ENCODE peak calls at places on chromosomes 2 and 18, in ten cellular contexts. B is fibroblast of lung, A is OCI-LY7, E is breast epithelium, M is adrenal gland, C is pancreas, S is tibial artery, Q is cardiac muscle cell, I is neural progenitor cell, T is endodermal cell. O is an unnamed sample.

GRCh38 chr18:9454061-9454703 is 21.1 kb upstream of the RALBP1 start:
- DNase-seq in M (no peak), B (peak; percentile 90), E (no peak), Q (no peak), C (no peak), A (no peak), S (no peak), T (no peak), I (no peak), O (no peak)

GRCh38 chr2:29660216-29660615 is 261.2 kb downstream of the ALK start:
- DNase-seq in C (no peak), S (no peak), A (no peak), I (no peak), E (no peak), T (no peak), B (no peak), M (no peak), Q (no peak), O (no peak)

GRCh38 chr2:49332415-49332814 is 178.1 kb upstream of the FSHR start:
- DNase-seq in T (no peak), B (no peak), E (no peak), I (no peak), A (no peak), M (no peak), S (no peak), C (no peak), Q (no peak), O (no peak)

GRCh38 chr18:37553633-37554398 is 11.8 kb downstream of the CELF4 start:
- DNase-seq in T (peak; percentile 87), C (no peak), A (no peak), S (no peak), I (peak; percentile 64), E (no peak), Q (peak; percentile 60), M (no peak), B (no peak), O (no peak)

GRCh38 chr2:20592106-20593071 is 58.5 kb downstream of the HS1BP3 start:
- DNase-seq in B (no peak), E (no peak), C (no peak), A (no peak), M (peak; percentile 51), S (peak; percentile 64), I (no peak), T (peak; percentile 77), Q (no peak), O (peak; percentile 10)

GRCh38 chr2:1088941-1089340 is 138.3 kb downstream of the SNTG2 start:
- DNase-seq in C (no peak), B (no peak), T (no peak), Q (no peak), M (no peak), A (no peak), I (no peak), S (no peak), E (no peak), O (no peak)

GRCh38 chr2:18545384-18545783 is 15.1 kb downstream of the RDH14 start:
- DNase-seq in I (no peak), S (no peak), T (no peak), Q (no peak), M (no peak), A (no peak), E (no peak), C (no peak), B (peak; percentile 73), O (no peak)

GRCh38 chr2:54966165-54966819 is 84.0 kb downstream of the RTN4 start:
- DNase-seq in C (no peak), M (no peak), Q (no peak), E (no peak), B (no peak), I (no peak), A (no peak), S (no peak), T (no peak), O (no peak)

GRCh38 chr18:3794537-3795348 is 344.8 kb downstream of the TGIF1 start:
- DNase-seq in T (peak; percentile 81), Q (no peak), B (peak; percentile 98), I (no peak), A (peak; percentile 16), C (no peak), E (no peak), S (no peak), M (no peak), O (peak; percentile 9)

GRCh38 chr2:51013060-51013746 is 18.7 kb downstream of the NRXN1 start:
- DNase-seq in T (peak; percentile 69), M (peak; percentile 66), E (peak; percentile 67), S (no peak), I (peak; percentile 33), B (no peak), Q (peak; percentile 55), A (peak; percentile 7), C (peak; percentile 56), O (no peak)

GRCh38 chr2:51031004-51031791 is 734 bp downstream of the NRXN1 start:
- DNase-seq in E (no peak), Q (no peak), S (no peak), B (no peak), I (no peak), T (no peak), M (no peak), C (no peak), A (no peak), O (no peak)

GRCh38 chr2:217932661-217933325 is 70.0 kb downstream of the TNS1 start:
- DNase-seq in C (peak; percentile 20), A (no peak), M (peak; percentile 87), Q (no peak), E (no peak), I (peak; percentile 35), B (peak; percentile 71), T (no peak), S (no peak), O (no peak)
- H3K4me3 ChIP-seq in C (no peak overlapping the region), A (no peak overlapping the region), M (no peak overlapping the region), Q (no peak overlapping the region), E (no peak overlapping the region), I (no peak overlapping the region), B (no peak overlapping the region), T (no peak overlapping the region), S (peak overlapping the region; percentile 83), O (no peak overlapping the region)

DNA sequence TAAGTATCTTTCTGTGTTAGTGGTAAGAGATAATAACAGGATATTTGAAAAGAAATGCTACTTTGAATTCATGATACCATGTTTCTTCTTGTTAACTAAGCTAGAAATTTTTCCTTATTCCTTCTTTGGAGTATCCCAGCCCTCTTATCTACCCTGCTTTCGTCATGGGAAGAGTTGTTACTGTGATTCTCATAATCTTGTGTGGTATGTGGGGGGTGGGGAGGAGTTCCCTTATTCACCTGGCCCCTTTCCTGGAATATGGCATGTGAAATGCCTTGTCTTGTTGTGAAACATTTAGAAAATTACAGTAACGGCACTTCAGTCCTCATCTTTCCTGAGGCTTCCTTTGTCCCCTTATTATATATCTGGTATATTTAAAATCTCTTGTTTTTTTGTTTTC is 129.9 kb downstream of the NCOA1 start:
- DNase-seq in E (no peak), I (no peak), A (no peak), B (peak; percentile 53), Q (no peak), C (no peak), M (no peak), T (no peak), S (no peak), O (no peak)
- H3K4me1 ChIP-seq in E (no peaks in the 10 kb centered on the region), I (peaks cover 18% of the 10 kb centered on the region), A (no peaks in the 10 kb centered on the region), B (no peaks in the 10 kb centered on the region), Q (peaks cover 4% of the 10 kb centered on the region), C (peaks cover 15% of the 10 kb centered on the region), M (peaks cover 33% of the 10 kb centered on the region), T (peaks cover 7% of the 10 kb centered on the region), S (no peaks in the 10 kb centered on the region), O (no peaks in the 10 kb centered on the region)

GRCh38 chr2:217939220-217939619 is 63.6 kb downstream of the TNS1 start:
- DNase-seq in Q (no peak), A (no peak), T (no peak), B (no peak), S (no peak), C (peak; percentile 7), E (no peak), I (no peak), M (no peak), O (no peak)
- H3K4me3 ChIP-seq in Q (no peak overlapping the region), A (no peak overlapping the region), T (no peak overlapping the region), B (no peak overlapping the region), S (peak overlapping the region; percentile 83), C (no peak overlapping the region), E (peak overlapping the region; percentile 59), I (no peak overlapping the region), M (peak overlapping the region; percentile 56), O (peak overlapping the region; percentile 65)

GRCh38 chr2:12722445-12723316 is 5.9 kb downstream of the TRIB2 start:
- DNase-seq in I (no peak), B (no peak), A (no peak), T (no peak), E (no peak), S (no peak), Q (no peak), C (no peak), M (no peak), O (no peak)
- H3K4me1 ChIP-seq in I (peaks cover 29% of the 10 kb centered on the region), B (peaks cover 18% of the 10 kb centered on the region), A (peaks cover 65% of the 10 kb centered on the region), T (peaks cover 5% of the 10 kb centered on the region), E (no peaks in the 10 kb centered on the region), S (peaks cover 16% of the 10 kb centered on the region), Q (no peaks in the 10 kb centered on the region), C (peaks cover 6% of the 10 kb centered on the region), M (peaks cover 73% of the 10 kb centered on the region), O (peaks cover 29% of the 10 kb centered on the region)

DNA sequence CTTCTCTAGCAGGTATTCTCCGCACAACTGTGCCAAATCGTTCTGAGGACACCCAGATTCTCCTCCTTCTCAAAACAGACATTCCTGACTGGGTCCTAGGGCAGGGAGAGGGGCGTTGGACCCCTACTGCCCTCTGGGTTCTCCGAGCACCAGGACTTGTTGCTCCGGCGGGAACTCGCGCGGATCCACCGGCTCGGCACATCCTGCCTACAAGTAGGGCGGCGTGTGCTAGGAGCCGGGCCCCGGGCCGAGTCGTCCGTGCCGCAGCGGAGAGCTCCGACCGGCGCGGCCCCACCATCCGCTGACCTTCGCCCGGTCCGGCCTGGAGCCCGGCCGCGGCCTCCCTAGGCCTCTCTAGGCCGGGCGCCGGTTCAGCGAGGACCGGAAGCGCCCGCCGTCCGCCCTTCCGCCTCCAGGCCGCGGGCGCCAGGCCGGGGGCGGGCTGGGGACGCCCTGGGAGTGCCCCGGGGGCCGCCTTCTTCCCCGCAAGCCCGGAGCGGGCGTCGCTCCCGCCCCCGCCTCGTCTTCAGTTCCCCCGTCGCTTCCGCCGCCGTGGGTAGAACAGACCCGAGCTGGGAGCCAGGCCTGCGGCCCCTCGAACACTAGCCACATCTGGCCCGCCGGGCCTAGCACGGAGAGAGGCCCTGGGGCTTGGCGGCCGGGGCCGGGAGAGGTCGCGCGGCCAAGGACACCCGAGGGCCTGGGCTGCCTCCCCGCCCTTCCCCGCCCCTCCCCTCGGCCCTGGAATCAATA is 7.6 kb upstream of the ONECUT2 start:
- DNase-seq in M (no peak), T (peak; percentile 81), E (no peak), A (no peak), S (no peak), B (no peak), C (no peak), I (peak; percentile 73), Q (no peak), O (no peak)
- H3K4me3 ChIP-seq in M (peak overlapping the region; percentile 53), T (no peak overlapping the region), E (peak overlapping the region; percentile 23), A (no peak overlapping the region), S (peak overlapping the region; percentile 34), B (no peak overlapping the region), C (peak overlapping the region; percentile 13), I (peak overlapping the region; percentile 43), Q (no peak overlapping the region), O (peak overlapping the region; percentile 3)

GRCh38 chr18:51168031-51168742 is 29.3 kb downstream of the MEX3C start:
- DNase-seq in C (no peak), T (peak; percentile 90), M (no peak), I (peak; percentile 78), S (no peak), Q (no peak), B (no peak), A (no peak), E (no peak), O (no peak)
- H3K4me1 ChIP-seq in C (no peaks in the 10 kb centered on the region), T (no peaks in the 10 kb centered on the region), M (no peaks in the 10 kb centered on the region), I (peaks cover 17% of the 10 kb centered on the region), S (peaks cover 6% of the 10 kb centered on the region), Q (no peaks in the 10 kb centered on the region), B (no peaks in the 10 kb centered on the region), A (peaks cover 19% of the 10 kb centered on the region), E (no peaks in the 10 kb centered on the region), O (no peaks in the 10 kb centered on the region)

GRCh38 chr2:207395535-207396251 is 134.1 kb upstream of the CREB1 start:
- DNase-seq in Q (peak; percentile 23), A (no peak), C (no peak), M (no peak), I (peak; percentile 38), T (no peak), B (peak; percentile 54), S (no peak), E (no peak), O (no peak)
- H3K4me3 ChIP-seq in Q (no peak overlapping the region), A (no peak overlapping the region), C (no peak overlapping the region), M (no peak overlapping the region), I (no peak overlapping the region), T (no peak overlapping the region), B (no peak overlapping the region), S (no peak overlapping the region), E (no peak overlapping the region), O (no peak overlapping the region)